ENCODE peak calls at places on chromosomes 6 and 20, in nine cellular contexts. One of them, this sample, is unnamed.

GRCh38 chr20:8385247-8385646 is 253.2 kb downstream of the PLCB1 start:
- DNase-seq in tibial nerve: no peak
- DNase-seq in lower leg skin: no peak
- DNase-seq in breast epithelium: no peak
- DNase-seq in Peyer's patch: no peak
- DNase-seq in stomach: peak
- DNase-seq in HCT116: no peak
- DNase-seq in body of pancreas: peak
- DNase-seq in A549: no peak
- DNase-seq in this sample: no peak

GRCh38 chr20:60138263-60139127 is 180.3 kb downstream of the CDH26 start:
- DNase-seq in Peyer's patch: peak
- DNase-seq in tibial nerve: no peak
- DNase-seq in A549: no peak
- DNase-seq in HCT116: no peak
- DNase-seq in lower leg skin: no peak
- DNase-seq in stomach: peak
- DNase-seq in body of pancreas: peak
- DNase-seq in breast epithelium: no peak
- DNase-seq in this sample: peak

GRCh38 chr6:22399693-22400092 is 102.9 kb upstream of the PRL start:
- DNase-seq in lower leg skin: no peak
- DNase-seq in HCT116: no peak
- DNase-seq in stomach: no peak
- DNase-seq in body of pancreas: no peak
- DNase-seq in breast epithelium: peak
- DNase-seq in A549: peak
- DNase-seq in Peyer's patch: no peak
- DNase-seq in tibial nerve: no peak
- DNase-seq in this sample: no peak

GRCh38 chr6:154373971-154374370 is 17.4 kb upstream of the IPCEF1 start:
- DNase-seq in breast epithelium: no peak
- DNase-seq in tibial nerve: no peak
- DNase-seq in A549: no peak
- DNase-seq in body of pancreas: no peak
- DNase-seq in Peyer's patch: no peak
- DNase-seq in lower leg skin: no peak
- DNase-seq in stomach: no peak
- DNase-seq in HCT116: no peak
- DNase-seq in this sample: no peak

GRCh38 chr6:34128045-34128444 is 17.8 kb downstream of the GRM4 start:
- DNase-seq in Peyer's patch: no peak
- DNase-seq in HCT116: no peak
- DNase-seq in breast epithelium: no peak
- DNase-seq in body of pancreas: no peak
- DNase-seq in lower leg skin: no peak
- DNase-seq in stomach: no peak
- DNase-seq in tibial nerve: no peak
- DNase-seq in A549: no peak
- DNase-seq in this sample: no peak

GRCh38 chr20:37393863-37394542 is 48.1 kb downstream of the SRC start:
- DNase-seq in stomach: no peak
- DNase-seq in A549: no peak
- DNase-seq in lower leg skin: no peak
- DNase-seq in HCT116: no peak
- DNase-seq in tibial nerve: no peak
- DNase-seq in body of pancreas: no peak
- DNase-seq in breast epithelium: no peak
- DNase-seq in Peyer's patch: no peak
- DNase-seq in this sample: no peak

GRCh38 chr6:143335865-143336264 is 114.6 kb downstream of the ADAT2 start:
- DNase-seq in body of pancreas: no peak
- DNase-seq in Peyer's patch: no peak
- DNase-seq in A549: no peak
- DNase-seq in tibial nerve: no peak
- DNase-seq in HCT116: no peak
- DNase-seq in breast epithelium: no peak
- DNase-seq in lower leg skin: no peak
- DNase-seq in stomach: no peak
- DNase-seq in this sample: no peak

GRCh38 chr20:44592366-44592765 is 10.0 kb downstream of the PKIG start:
- DNase-seq in A549: no peak
- DNase-seq in Peyer's patch: no peak
- DNase-seq in tibial nerve: no peak
- DNase-seq in lower leg skin: no peak
- DNase-seq in HCT116: no peak
- DNase-seq in breast epithelium: no peak
- DNase-seq in body of pancreas: no peak
- DNase-seq in stomach: no peak
- DNase-seq in this sample: no peak

GRCh38 chr6:20444786-20445271 is 43.1 kb downstream of the E2F3 start:
- DNase-seq in body of pancreas: no peak
- DNase-seq in stomach: no peak
- DNase-seq in A549: peak
- DNase-seq in Peyer's patch: no peak
- DNase-seq in tibial nerve: no peak
- DNase-seq in lower leg skin: no peak
- DNase-seq in HCT116: no peak
- DNase-seq in breast epithelium: no peak
- DNase-seq in this sample: no peak

GRCh38 chr20:44180814-44181213 is 6.2 kb downstream of the JPH2 start:
- DNase-seq in breast epithelium: no peak
- DNase-seq in HCT116: no peak
- DNase-seq in lower leg skin: no peak
- DNase-seq in Peyer's patch: no peak
- DNase-seq in body of pancreas: no peak
- DNase-seq in stomach: no peak
- DNase-seq in tibial nerve: no peak
- DNase-seq in A549: no peak
- DNase-seq in this sample: no peak

GRCh38 chr6:38176797-38177751 is 357.5 kb downstream of the ZFAND3 start:
- DNase-seq in A549: no peak
- DNase-seq in lower leg skin: no peak
- DNase-seq in breast epithelium: no peak
- DNase-seq in tibial nerve: no peak
- DNase-seq in HCT116: no peak
- DNase-seq in body of pancreas: peak
- DNase-seq in stomach: no peak
- DNase-seq in Peyer's patch: no peak
- DNase-seq in this sample: no peak

GRCh38 chr6:62980093-62980492 is 231.2 kb upstream of the FKBP1C start:
- DNase-seq in tibial nerve: no peak
- DNase-seq in HCT116: no peak
- DNase-seq in body of pancreas: no peak
- DNase-seq in Peyer's patch: no peak
- DNase-seq in lower leg skin: no peak
- DNase-seq in breast epithelium: no peak
- DNase-seq in A549: no peak
- DNase-seq in stomach: no peak
- DNase-seq in this sample: no peak

GRCh38 chr20:44745560-44746366 is at the start of gene KCNK15:
- DNase-seq in breast epithelium: no peak
- DNase-seq in Peyer's patch: no peak
- DNase-seq in tibial nerve: no peak
- DNase-seq in lower leg skin: no peak
- DNase-seq in A549: no peak
- DNase-seq in stomach: peak
- DNase-seq in body of pancreas: peak
- DNase-seq in HCT116: no peak
- DNase-seq in this sample: peak

GRCh38 chr6:14709066-14709670 is 536.7 kb upstream of the JARID2 start:
- DNase-seq in HCT116: no peak
- DNase-seq in A549: no peak
- DNase-seq in lower leg skin: no peak
- DNase-seq in breast epithelium: no peak
- DNase-seq in tibial nerve: no peak
- DNase-seq in body of pancreas: no peak
- DNase-seq in stomach: no peak
- DNase-seq in Peyer's patch: no peak
- DNase-seq in this sample: no peak

GRCh38 chr6:162618463-162619002 is 109.0 kb downstream of the PRKN start:
- DNase-seq in Peyer's patch: no peak
- DNase-seq in HCT116: no peak
- DNase-seq in tibial nerve: no peak
- DNase-seq in A549: no peak
- DNase-seq in stomach: no peak
- DNase-seq in body of pancreas: no peak
- DNase-seq in breast epithelium: no peak
- DNase-seq in lower leg skin: no peak
- DNase-seq in this sample: no peak

GRCh38 chr20:25314497-25315417 is 66.9 kb downstream of the PYGB start:
- DNase-seq in breast epithelium: no peak
- DNase-seq in stomach: peak
- DNase-seq in lower leg skin: no peak
- DNase-seq in tibial nerve: no peak
- DNase-seq in A549: peak
- DNase-seq in body of pancreas: no peak
- DNase-seq in Peyer's patch: peak
- DNase-seq in HCT116: no peak
- DNase-seq in this sample: no peak
- TF ChIP-seq CTCF in breast epithelium: no peak
- TF ChIP-seq CTCF in stomach: no peak
- TF ChIP-seq CTCF in lower leg skin: no peak
- TF ChIP-seq CTCF in tibial nerve: no peak
- TF ChIP-seq CTCF in A549: peak
- TF ChIP-seq CTCF in body of pancreas: no peak
- TF ChIP-seq CTCF in Peyer's patch: no peak
- TF ChIP-seq CTCF in HCT116: no peak
- TF ChIP-seq CTCF in this sample: no peak

GRCh38 chr6:158775832-158776231 is 43.3 kb downstream of the EZR start:
- DNase-seq in A549: no peak
- DNase-seq in tibial nerve: no peak
- DNase-seq in Peyer's patch: no peak
- DNase-seq in stomach: no peak
- DNase-seq in body of pancreas: no peak
- DNase-seq in breast epithelium: no peak
- DNase-seq in lower leg skin: no peak
- DNase-seq in HCT116: no peak
- DNase-seq in this sample: no peak

GRCh38 chr6:158778005-158778527 is 41.1 kb downstream of the EZR start:
- DNase-seq in stomach: no peak
- DNase-seq in A549: no peak
- DNase-seq in HCT116: no peak
- DNase-seq in tibial nerve: no peak
- DNase-seq in breast epithelium: no peak
- DNase-seq in body of pancreas: no peak
- DNase-seq in Peyer's patch: no peak
- DNase-seq in lower leg skin: no peak
- DNase-seq in this sample: no peak

GRCh38 chr6:158777510-158777909 is 41.7 kb downstream of the EZR start:
- DNase-seq in lower leg skin: no peak
- DNase-seq in breast epithelium: no peak
- DNase-seq in HCT116: no peak
- DNase-seq in A549: no peak
- DNase-seq in Peyer's patch: no peak
- DNase-seq in stomach: no peak
- DNase-seq in body of pancreas: no peak
- DNase-seq in tibial nerve: no peak
- DNase-seq in this sample: no peak

GRCh38 chr6:158774734-158775449 is 44.3 kb downstream of the EZR start:
- DNase-seq in tibial nerve: no peak
- DNase-seq in A549: no peak
- DNase-seq in Peyer's patch: no peak
- DNase-seq in lower leg skin: no peak
- DNase-seq in stomach: no peak
- DNase-seq in breast epithelium: no peak
- DNase-seq in HCT116: no peak
- DNase-seq in body of pancreas: no peak
- DNase-seq in this sample: no peak

DNA sequence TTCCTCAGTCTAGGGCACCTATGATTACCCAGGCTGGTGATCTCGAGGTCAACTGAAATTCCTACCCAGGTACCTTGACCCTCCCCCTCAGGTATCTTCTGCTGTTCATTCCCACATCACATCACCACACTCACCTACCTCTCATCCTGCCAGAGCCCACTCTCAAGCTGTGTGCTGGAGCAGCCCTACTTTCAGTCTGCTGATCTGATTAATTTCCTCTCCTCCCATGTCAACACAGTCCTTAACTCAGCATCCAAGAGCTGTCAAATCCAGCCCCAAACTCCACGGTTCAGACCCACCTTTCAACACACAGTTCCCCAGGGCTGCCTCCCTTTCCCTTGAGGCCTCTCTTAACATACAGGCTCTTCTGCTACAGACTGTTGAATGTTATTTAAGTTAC is 42.4 kb downstream of the EZR start:
- DNase-seq in lower leg skin: no peak
- DNase-seq in Peyer's patch: no peak
- DNase-seq in A549: no peak
- DNase-seq in tibial nerve: no peak
- DNase-seq in HCT116: no peak
- DNase-seq in stomach: no peak
- DNase-seq in breast epithelium: no peak
- DNase-seq in body of pancreas: no peak
- DNase-seq in this sample: no peak
- TF ChIP-seq POLR2A in lower leg skin: no peak
- TF ChIP-seq POLR2A in Peyer's patch: no peak
- TF ChIP-seq POLR2A in A549: no peak
- TF ChIP-seq POLR2A in tibial nerve: no peak
- TF ChIP-seq POLR2A in HCT116: no peak
- TF ChIP-seq POLR2A in stomach: no peak
- TF ChIP-seq POLR2A in breast epithelium: no peak
- TF ChIP-seq POLR2A in body of pancreas: no peak
- TF ChIP-seq POLR2A in this sample: no peak

DNA sequence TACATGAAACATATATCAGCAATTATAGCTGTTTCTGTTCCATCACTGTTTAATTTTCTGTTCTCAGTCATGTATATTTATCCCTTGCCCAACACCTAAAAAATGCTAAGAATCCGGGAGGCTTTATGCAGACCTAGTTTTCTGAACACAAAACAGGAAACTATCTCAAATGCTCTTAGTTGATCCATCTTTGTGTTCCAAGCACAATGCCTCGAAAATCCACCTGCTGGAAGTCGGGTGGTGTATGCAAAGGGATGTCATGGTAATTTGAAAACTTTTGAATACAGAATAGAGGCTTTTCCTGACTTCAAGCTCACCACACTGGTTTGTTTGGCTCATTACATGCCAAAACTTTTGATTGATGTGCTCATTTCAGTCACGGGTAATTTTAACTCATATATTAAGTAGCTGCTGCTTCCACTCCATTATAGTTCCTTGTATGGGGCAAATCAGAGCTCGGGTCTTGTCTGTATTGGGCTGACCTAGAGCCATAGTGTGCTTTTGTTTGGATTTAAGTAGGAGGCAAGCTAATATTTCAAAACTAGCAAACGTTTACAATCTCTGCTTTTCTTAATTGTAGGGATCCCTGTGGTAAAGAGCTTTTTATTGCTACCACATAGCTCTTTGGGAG is 646.5 kb upstream of the EPHA7 start:
- DNase-seq in lower leg skin: no peak
- DNase-seq in HCT116: no peak
- DNase-seq in A549: no peak
- DNase-seq in tibial nerve: no peak
- DNase-seq in Peyer's patch: no peak
- DNase-seq in stomach: no peak
- DNase-seq in breast epithelium: no peak
- DNase-seq in body of pancreas: no peak
- DNase-seq in this sample: no peak
- TF ChIP-seq CTCF in lower leg skin: no peak
- TF ChIP-seq CTCF in HCT116: no peak
- TF ChIP-seq CTCF in A549: no peak
- TF ChIP-seq CTCF in tibial nerve: no peak
- TF ChIP-seq CTCF in Peyer's patch: no peak
- TF ChIP-seq CTCF in stomach: no peak
- TF ChIP-seq CTCF in breast epithelium: no peak
- TF ChIP-seq CTCF in body of pancreas: no peak
- TF ChIP-seq CTCF in this sample: no peak

GRCh38 chr6:111604259-111605099 is 1.2 kb downstream of the TRAF3IP2 start:
- DNase-seq in body of pancreas: peak
- DNase-seq in A549: no peak
- DNase-seq in lower leg skin: peak
- DNase-seq in HCT116: no peak
- DNase-seq in breast epithelium: no peak
- DNase-seq in Peyer's patch: no peak
- DNase-seq in stomach: peak
- DNase-seq in tibial nerve: peak
- DNase-seq in this sample: no peak
- TF ChIP-seq POLR2A in body of pancreas: no peak
- TF ChIP-seq POLR2A in A549: no peak
- TF ChIP-seq POLR2A in lower leg skin: no peak
- TF ChIP-seq POLR2A in HCT116: no peak
- TF ChIP-seq POLR2A in breast epithelium: no peak
- TF ChIP-seq POLR2A in Peyer's patch: peak
- TF ChIP-seq POLR2A in stomach: no peak
- TF ChIP-seq POLR2A in tibial nerve: no peak
- TF ChIP-seq POLR2A in this sample: no peak

This sample was measured in upper lobe of left lung.